ENCODE peak calls at places on chromosomes 7 and 10, in ten cellular contexts. One of them, this sample, is unnamed.
A peak's percentile ranks its signal among the peaks of the same experiment; 100 is the strongest.

GRCh38 chr10:22976535-22976934 is 48.7 kb downstream of the ARMC3 start:
- DNase-seq in GM12864: no peak
- DNase-seq in AG04450: no peak
- DNase-seq in osteoblast: no peak
- DNase-seq in heart right ventricle: no peak
- DNase-seq in fibroblast of mammary gland: peak; percentile 53
- DNase-seq in astrocyte of the cerebellum: no peak
- DNase-seq in lower lobe of right lung: no peak
- DNase-seq in GM20000: no peak
- DNase-seq in choroid plexus epithelial cell: no peak
- DNase-seq in this sample: no peak

GRCh38 chr7:151063212-151063561 is 3.8 kb downstream of the SLC4A2 start:
- DNase-seq in GM12864: no peak
- DNase-seq in AG04450: no peak
- DNase-seq in osteoblast: no peak
- DNase-seq in heart right ventricle: no peak
- DNase-seq in fibroblast of mammary gland: peak; percentile 77
- DNase-seq in astrocyte of the cerebellum: no peak
- DNase-seq in lower lobe of right lung: no peak
- DNase-seq in GM20000: no peak
- DNase-seq in choroid plexus epithelial cell: peak; percentile 80
- DNase-seq in this sample: no peak

GRCh38 chr10:70940834-70941568 is 52.6 kb upstream of the PCBD1 start:
- DNase-seq in GM12864: no peak
- DNase-seq in AG04450: no peak
- DNase-seq in osteoblast: no peak
- DNase-seq in heart right ventricle: peak; percentile 65
- DNase-seq in fibroblast of mammary gland: peak; percentile 7
- DNase-seq in astrocyte of the cerebellum: no peak
- DNase-seq in lower lobe of right lung: no peak
- DNase-seq in GM20000: no peak
- DNase-seq in choroid plexus epithelial cell: peak; percentile 61
- DNase-seq in this sample: no peak

GRCh38 chr10:33237736-33238624 is 96.5 kb downstream of the NRP1 start:
- DNase-seq in GM12864: no peak
- DNase-seq in AG04450: peak; percentile 90
- DNase-seq in osteoblast: peak; percentile 88
- DNase-seq in heart right ventricle: no peak
- DNase-seq in fibroblast of mammary gland: peak; percentile 96
- DNase-seq in astrocyte of the cerebellum: peak; percentile 96
- DNase-seq in lower lobe of right lung: no peak
- DNase-seq in GM20000: no peak
- DNase-seq in choroid plexus epithelial cell: peak; percentile 96
- DNase-seq in this sample: no peak

GRCh38 chr10:133379152-133379800 is at the start of gene PAOX:
- DNase-seq in GM12864: no peak
- DNase-seq in AG04450: no peak
- DNase-seq in osteoblast: peak; percentile 99
- DNase-seq in heart right ventricle: peak; percentile 82
- DNase-seq in fibroblast of mammary gland: peak; percentile 48
- DNase-seq in astrocyte of the cerebellum: no peak
- DNase-seq in lower lobe of right lung: peak; percentile 81
- DNase-seq in GM20000: peak; percentile 93
- DNase-seq in choroid plexus epithelial cell: peak; percentile 65
- DNase-seq in this sample: peak; percentile 91

GRCh38 chr10:77859865-77860282 is 66.7 kb downstream of the DLG5 start:
- DNase-seq in GM12864: no peak
- DNase-seq in AG04450: no peak
- DNase-seq in osteoblast: no peak
- DNase-seq in heart right ventricle: no peak
- DNase-seq in fibroblast of mammary gland: no peak
- DNase-seq in astrocyte of the cerebellum: no peak
- DNase-seq in lower lobe of right lung: no peak
- DNase-seq in GM20000: no peak
- DNase-seq in choroid plexus epithelial cell: no peak
- DNase-seq in this sample: no peak

GRCh38 chr10:22219308-22219707 is 1.5 kb upstream of the EBLN1 start:
- DNase-seq in GM12864: no peak
- DNase-seq in AG04450: no peak
- DNase-seq in osteoblast: no peak
- DNase-seq in heart right ventricle: no peak
- DNase-seq in fibroblast of mammary gland: peak; percentile 47
- DNase-seq in astrocyte of the cerebellum: no peak
- DNase-seq in lower lobe of right lung: no peak
- DNase-seq in GM20000: no peak
- DNase-seq in choroid plexus epithelial cell: peak; percentile 20
- DNase-seq in this sample: no peak

GRCh38 chr10:92240289-92241157 is 50.4 kb downstream of the CPEB3 start:
- DNase-seq in GM12864: peak; percentile 70
- DNase-seq in AG04450: no peak
- DNase-seq in osteoblast: peak; percentile 92
- DNase-seq in heart right ventricle: no peak
- DNase-seq in fibroblast of mammary gland: peak; percentile 64
- DNase-seq in astrocyte of the cerebellum: peak; percentile 42
- DNase-seq in lower lobe of right lung: peak; percentile 51
- DNase-seq in GM20000: peak; percentile 81
- DNase-seq in choroid plexus epithelial cell: peak; percentile 79
- DNase-seq in this sample: peak; percentile 67

GRCh38 chr7:77217474-77218185 is 18.0 kb upstream of the FGL2 start:
- DNase-seq in GM12864: no peak
- DNase-seq in AG04450: no peak
- DNase-seq in osteoblast: no peak
- DNase-seq in heart right ventricle: no peak
- DNase-seq in fibroblast of mammary gland: peak; percentile 48
- DNase-seq in astrocyte of the cerebellum: no peak
- DNase-seq in lower lobe of right lung: no peak
- DNase-seq in GM20000: no peak
- DNase-seq in choroid plexus epithelial cell: no peak
- DNase-seq in this sample: no peak

GRCh38 chr10:35940067-35940989 is 298.2 kb upstream of the FZD8 start:
- DNase-seq in GM12864: no peak
- DNase-seq in AG04450: peak; percentile 13
- DNase-seq in osteoblast: peak; percentile 43
- DNase-seq in heart right ventricle: no peak
- DNase-seq in fibroblast of mammary gland: peak; percentile 53
- DNase-seq in astrocyte of the cerebellum: no peak
- DNase-seq in lower lobe of right lung: no peak
- DNase-seq in GM20000: no peak
- DNase-seq in choroid plexus epithelial cell: no peak
- DNase-seq in this sample: no peak

GRCh38 chr10:101120884-101121660 is 10.0 kb upstream of the TLX1 start:
- DNase-seq in GM12864: no peak
- DNase-seq in AG04450: no peak
- DNase-seq in osteoblast: peak; percentile 65
- DNase-seq in heart right ventricle: no peak
- DNase-seq in fibroblast of mammary gland: no peak
- DNase-seq in astrocyte of the cerebellum: no peak
- DNase-seq in lower lobe of right lung: no peak
- DNase-seq in GM20000: peak; percentile 66
- DNase-seq in choroid plexus epithelial cell: no peak
- DNase-seq in this sample: peak; percentile 60

GRCh38 chr7:5629941-5630340 is 151.5 kb downstream of the RNF216 start:
- DNase-seq in GM12864: no peak
- DNase-seq in AG04450: no peak
- DNase-seq in osteoblast: peak; percentile 93
- DNase-seq in heart right ventricle: no peak
- DNase-seq in fibroblast of mammary gland: peak; percentile 81
- DNase-seq in astrocyte of the cerebellum: no peak
- DNase-seq in lower lobe of right lung: no peak
- DNase-seq in GM20000: no peak
- DNase-seq in choroid plexus epithelial cell: peak; percentile 53
- DNase-seq in this sample: no peak
- TF ChIP-seq CTCF in GM12864: no peak
- TF ChIP-seq CTCF in AG04450: no peak
- TF ChIP-seq CTCF in osteoblast: no peak
- TF ChIP-seq CTCF in heart right ventricle: no peak
- TF ChIP-seq CTCF in fibroblast of mammary gland: peak; percentile 11
- TF ChIP-seq CTCF in astrocyte of the cerebellum: no peak
- TF ChIP-seq CTCF in lower lobe of right lung: no peak
- TF ChIP-seq CTCF in GM20000: no peak
- TF ChIP-seq CTCF in choroid plexus epithelial cell: no peak
- TF ChIP-seq CTCF in this sample: no peak

DNA sequence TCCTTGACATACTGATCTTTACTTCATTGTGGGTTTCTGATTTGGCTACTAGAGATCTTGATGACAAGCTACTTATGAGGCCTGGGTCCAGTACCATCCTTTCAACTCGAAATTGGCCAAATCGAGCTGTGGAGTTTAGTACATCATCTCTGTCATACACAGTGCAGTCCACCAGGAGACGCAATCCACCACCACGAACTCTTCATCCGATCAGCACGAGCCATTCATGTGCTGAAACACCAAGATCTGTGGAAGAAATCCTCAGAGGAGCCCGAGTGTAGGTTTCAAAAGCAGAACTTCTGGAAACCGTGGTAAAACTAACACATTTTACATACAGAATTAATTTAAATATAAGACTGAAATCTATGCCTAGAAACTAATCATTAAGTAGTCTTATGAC is 14.2 kb downstream of the DNAJC9 start:
- DNase-seq in GM12864: no peak
- DNase-seq in AG04450: no peak
- DNase-seq in osteoblast: no peak
- DNase-seq in heart right ventricle: no peak
- DNase-seq in fibroblast of mammary gland: peak; percentile 18
- DNase-seq in astrocyte of the cerebellum: no peak
- DNase-seq in lower lobe of right lung: no peak
- DNase-seq in GM20000: no peak
- DNase-seq in choroid plexus epithelial cell: peak; percentile 27
- DNase-seq in this sample: no peak
- TF ChIP-seq CTCF in GM12864: peak; percentile 20
- TF ChIP-seq CTCF in AG04450: peak; percentile 22
- TF ChIP-seq CTCF in osteoblast: peak; percentile 24
- TF ChIP-seq CTCF in heart right ventricle: no peak
- TF ChIP-seq CTCF in fibroblast of mammary gland: peak; percentile 20
- TF ChIP-seq CTCF in astrocyte of the cerebellum: no peak
- TF ChIP-seq CTCF in lower lobe of right lung: no peak
- TF ChIP-seq CTCF in GM20000: no peak
- TF ChIP-seq CTCF in choroid plexus epithelial cell: peak; percentile 39
- TF ChIP-seq CTCF in this sample: no peak

DNA sequence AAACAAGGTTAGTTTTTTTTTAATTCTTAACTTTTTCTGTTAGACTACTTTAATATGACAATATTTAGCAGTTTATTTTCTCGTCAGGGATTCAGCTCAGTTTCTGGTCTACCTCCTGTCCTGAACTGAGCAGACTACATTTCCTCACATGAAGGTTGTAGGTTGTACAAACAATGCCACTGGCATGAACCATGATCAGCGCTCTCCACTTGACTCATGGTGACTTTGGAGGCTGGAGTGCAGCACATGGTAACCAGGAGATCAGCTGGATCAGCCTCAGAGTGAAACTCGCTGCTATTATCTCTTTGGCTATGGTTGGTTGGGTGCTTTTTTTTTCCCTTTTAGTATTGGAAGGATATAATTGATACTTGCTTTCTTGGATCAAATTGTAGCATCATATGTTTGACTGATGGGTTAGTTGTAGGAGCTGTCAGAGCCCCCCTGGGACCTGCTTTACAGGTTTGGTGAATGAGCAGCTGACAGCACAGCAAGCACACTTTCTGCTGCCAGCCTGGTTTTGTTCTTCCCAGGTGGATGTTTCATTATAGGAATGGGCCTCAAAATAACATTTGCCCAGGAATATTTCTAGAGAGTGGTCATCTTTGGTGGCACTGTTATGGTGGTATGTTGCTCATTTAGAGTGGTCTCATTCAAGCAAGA is 556.4 kb downstream of the AUTS2 start:
- DNase-seq in GM12864: no peak
- DNase-seq in AG04450: no peak
- DNase-seq in osteoblast: no peak
- DNase-seq in heart right ventricle: no peak
- DNase-seq in fibroblast of mammary gland: peak; percentile 38
- DNase-seq in astrocyte of the cerebellum: no peak
- DNase-seq in lower lobe of right lung: no peak
- DNase-seq in GM20000: no peak
- DNase-seq in choroid plexus epithelial cell: no peak
- DNase-seq in this sample: no peak
- TF ChIP-seq CTCF in GM12864: no peak
- TF ChIP-seq CTCF in AG04450: no peak
- TF ChIP-seq CTCF in osteoblast: no peak
- TF ChIP-seq CTCF in heart right ventricle: no peak
- TF ChIP-seq CTCF in fibroblast of mammary gland: no peak
- TF ChIP-seq CTCF in astrocyte of the cerebellum: no peak
- TF ChIP-seq CTCF in lower lobe of right lung: no peak
- TF ChIP-seq CTCF in GM20000: no peak
- TF ChIP-seq CTCF in choroid plexus epithelial cell: no peak
- TF ChIP-seq CTCF in this sample: no peak

GRCh38 chr10:48762104-48763042 is 77.7 kb downstream of the WDFY4 start:
- DNase-seq in GM12864: no peak
- DNase-seq in AG04450: no peak
- DNase-seq in osteoblast: no peak
- DNase-seq in heart right ventricle: no peak
- DNase-seq in fibroblast of mammary gland: no peak
- DNase-seq in astrocyte of the cerebellum: no peak
- DNase-seq in lower lobe of right lung: no peak
- DNase-seq in GM20000: no peak
- DNase-seq in choroid plexus epithelial cell: no peak
- DNase-seq in this sample: no peak

GRCh38 chr10:48763403-48763802 is 78.7 kb downstream of the WDFY4 start:
- DNase-seq in GM12864: no peak
- DNase-seq in AG04450: no peak
- DNase-seq in osteoblast: no peak
- DNase-seq in heart right ventricle: no peak
- DNase-seq in fibroblast of mammary gland: no peak
- DNase-seq in astrocyte of the cerebellum: no peak
- DNase-seq in lower lobe of right lung: no peak
- DNase-seq in GM20000: no peak
- DNase-seq in choroid plexus epithelial cell: no peak
- DNase-seq in this sample: no peak

GRCh38 chr10:48764486-48764885 is 79.8 kb downstream of the WDFY4 start:
- DNase-seq in GM12864: no peak
- DNase-seq in AG04450: no peak
- DNase-seq in osteoblast: no peak
- DNase-seq in heart right ventricle: no peak
- DNase-seq in fibroblast of mammary gland: no peak
- DNase-seq in astrocyte of the cerebellum: no peak
- DNase-seq in lower lobe of right lung: no peak
- DNase-seq in GM20000: no peak
- DNase-seq in choroid plexus epithelial cell: no peak
- DNase-seq in this sample: no peak

GRCh38 chr10:48765527-48765926 is 80.9 kb downstream of the WDFY4 start:
- DNase-seq in GM12864: no peak
- DNase-seq in AG04450: no peak
- DNase-seq in osteoblast: no peak
- DNase-seq in heart right ventricle: no peak
- DNase-seq in fibroblast of mammary gland: no peak
- DNase-seq in astrocyte of the cerebellum: no peak
- DNase-seq in lower lobe of right lung: no peak
- DNase-seq in GM20000: no peak
- DNase-seq in choroid plexus epithelial cell: no peak
- DNase-seq in this sample: no peak

DNA sequence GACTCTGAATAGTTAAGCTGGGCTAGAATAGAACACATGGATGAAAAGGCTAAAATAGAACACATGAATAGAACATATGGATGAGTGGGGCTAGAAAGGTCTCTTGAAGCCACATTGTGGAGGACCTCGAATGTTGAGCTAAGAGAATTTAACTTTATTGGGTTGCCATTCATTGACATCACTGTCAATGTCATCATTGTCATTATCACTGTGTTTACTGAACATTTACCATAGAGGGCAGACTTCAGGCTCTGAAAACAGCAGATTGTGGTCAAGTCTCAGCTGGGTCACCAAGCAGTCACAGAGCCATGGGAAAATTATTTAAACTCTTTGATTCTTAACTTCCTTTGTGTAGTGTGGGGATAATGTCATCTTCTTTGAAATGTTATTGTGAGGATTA is 80.4 kb downstream of the WDFY4 start:
- DNase-seq in GM12864: no peak
- DNase-seq in AG04450: no peak
- DNase-seq in osteoblast: no peak
- DNase-seq in heart right ventricle: no peak
- DNase-seq in fibroblast of mammary gland: no peak
- DNase-seq in astrocyte of the cerebellum: no peak
- DNase-seq in lower lobe of right lung: no peak
- DNase-seq in GM20000: peak; percentile 52
- DNase-seq in choroid plexus epithelial cell: no peak
- DNase-seq in this sample: no peak
- TF ChIP-seq CTCF in GM12864: peak; percentile 26
- TF ChIP-seq CTCF in AG04450: no peak
- TF ChIP-seq CTCF in osteoblast: no peak
- TF ChIP-seq CTCF in heart right ventricle: no peak
- TF ChIP-seq CTCF in fibroblast of mammary gland: no peak
- TF ChIP-seq CTCF in astrocyte of the cerebellum: no peak
- TF ChIP-seq CTCF in lower lobe of right lung: no peak
- TF ChIP-seq CTCF in GM20000: no peak
- TF ChIP-seq CTCF in choroid plexus epithelial cell: no peak
- TF ChIP-seq CTCF in this sample: peak; percentile 44